ENCODE peak calls at places on chromosome 1, in nine cellular contexts. C is cardiac fibroblast; H is activated CD8-positive, alpha-beta T cell treated with anti-CD3 and anti-CD28 coated beads for 36 hours; I is iris pigment epithelial cell; J is activated T-cell treated with anti-CD3 and anti-CD28 coated beads for 1 hour; U is GM12891; R is HL-60; F is ovary; W is left colon. V is an unnamed sample.

GRCh38 chr1:51543877-51544276 is 24.8 kb upstream of the EPS15 start:
- DNase-seq in C (no peak), H (no peak), I (peak; percentile 30), J (no peak), U (no peak), R (no peak), F (no peak), W (no peak), V (no peak)

GRCh38 chr1:56569661-56570060 is 9.7 kb downstream of the PLPP3 start:
- DNase-seq in C (no peak), H (no peak), I (no peak), J (no peak), U (no peak), R (no peak), F (no peak), W (no peak), V (no peak)

GRCh38 chr1:226590626-226591025 is 42.1 kb downstream of the STUM start:
- DNase-seq in C (no peak), H (no peak), I (peak; percentile 8), J (no peak), U (no peak), R (no peak), F (no peak), W (no peak), V (no peak)

GRCh38 chr1:25549273-25550154 is 6.1 kb downstream of the LDLRAP1 start:
- DNase-seq in C (peak; percentile 50), H (peak; percentile 96), I (peak; percentile 81), J (peak; percentile 67), U (peak; percentile 94), R (peak; percentile 94), F (no peak), W (peak; percentile 80), V (no peak)

GRCh38 chr1:229952135-229952534 is 114.9 kb upstream of the GALNT2 start:
- DNase-seq in C (no peak), H (no peak), I (no peak), J (no peak), U (no peak), R (no peak), F (no peak), W (no peak), V (no peak)

GRCh38 chr1:210259496-210259895 is 26.9 kb downstream of the SERTAD4 start:
- DNase-seq in C (peak; percentile 52), H (no peak), I (peak; percentile 19), J (no peak), U (no peak), R (no peak), F (no peak), W (no peak), V (no peak)

GRCh38 chr1:198158766-198159589 is 2.2 kb downstream of the NEK7 start:
- DNase-seq in C (peak; percentile 93), H (peak; percentile 91), I (peak; percentile 93), J (peak; percentile 74), U (peak; percentile 49), R (peak; percentile 90), F (peak; percentile 88), W (peak; percentile 93), V (no peak)

GRCh38 chr1:203486618-203487370 is 7.2 kb upstream of the OPTC start:
- DNase-seq in C (no peak), H (no peak), I (no peak), J (no peak), U (no peak), R (no peak), F (peak; percentile 67), W (no peak), V (no peak)

GRCh38 chr1:214446772-214447556 is 104.4 kb downstream of the PTPN14 start:
- DNase-seq in C (peak; percentile 87), H (no peak), I (peak; percentile 91), J (no peak), U (no peak), R (no peak), F (peak; percentile 44), W (no peak), V (peak; percentile 82)

GRCh38 chr1:154666051-154666793 is 58.2 kb upstream of the ADAR start:
- DNase-seq in C (no peak), H (no peak), I (no peak), J (no peak), U (no peak), R (no peak), F (no peak), W (no peak), V (no peak)

GRCh38 chr1:214547747-214548146 is 3.7 kb downstream of the PTPN14 start:
- DNase-seq in C (no peak), H (no peak), I (no peak), J (no peak), U (no peak), R (no peak), F (no peak), W (no peak), V (no peak)

GRCh38 chr1:214379254-214379970 is 98.5 kb downstream of the SMYD2 start:
- DNase-seq in C (no peak), H (no peak), I (no peak), J (no peak), U (no peak), R (no peak), F (no peak), W (no peak), V (no peak)

GRCh38 chr1:23837905-23838304 is 12.7 kb upstream of the HMGCL start:
- DNase-seq in C (no peak), H (peak; percentile 18), I (no peak), J (no peak), U (no peak), R (no peak), F (no peak), W (peak; percentile 28), V (no peak)